ENCODE peak calls at places on chromosomes 7 and 10, in four cellular contexts. Q is GM12891, F is K562, B is GM12878. T is an unnamed sample.

GRCh38 chr10:127303105-127303504 is 106.7 kb upstream of the INSYN2A start:
- DNase-seq in Q (no peak), F (no peak), B (no peak), T (no peak)

GRCh38 chr10:45468110-45468509 is 94.1 kb downstream of the ALOX5 start:
- DNase-seq in Q (no peak), F (no peak), B (no peak), T (no peak)

GRCh38 chr10:106508920-106509319 is 655.6 kb downstream of the SORCS1 start:
- DNase-seq in Q (no peak), F (no peak), B (no peak), T (no peak)

GRCh38 chr10:18238875-18239485 is 98.8 kb downstream of the CACNB2 start:
- DNase-seq in Q (no peak), F (peak), B (no peak), T (no peak)

GRCh38 chr7:42770106-42770505 is 141.8 kb downstream of the C7orf25 start:
- DNase-seq in Q (no peak), F (no peak), B (no peak), T (no peak)

GRCh38 chr10:124025638-124026336 is 67.6 kb downstream of the CHST15 start:
- DNase-seq in Q (no peak), F (peak), B (no peak), T (no peak)

GRCh38 chr7:143900230-143900766 is 1.7 kb downstream of the TCAF1 start:
- DNase-seq in Q (no peak), F (peak), B (no peak), T (no peak)

GRCh38 chr10:99119258-99119748 is 116.3 kb downstream of the HPSE2 start:
- DNase-seq in Q (no peak), F (no peak), B (no peak), T (no peak)

GRCh38 chr10:69389827-69390490 is 26.8 kb downstream of the TACR2 start:
- DNase-seq in Q (no peak), F (peak), B (no peak), T (peak)

GRCh38 chr7:32658034-32658944 is 163.0 kb downstream of the AVL9 start:
- DNase-seq in Q (no peak), F (peak), B (no peak), T (no peak)

GRCh38 chr10:96507044-96507443 is 6.7 kb downstream of the TLL2 start:
- DNase-seq in Q (no peak), F (no peak), B (no peak), T (no peak)

GRCh38 chr7:96311967-96312366 is 9.9 kb downstream of the SLC25A13 start:
- DNase-seq in Q (no peak), F (no peak), B (no peak), T (peak)

GRCh38 chr7:136184719-136185118 is 207.6 kb upstream of the MTPN start:
- DNase-seq in Q (no peak), F (no peak), B (no peak), T (no peak)

GRCh38 chr10:51705774-51706173 is 6.4 kb upstream of the CSTF2T start:
- DNase-seq in Q (no peak), F (no peak), B (no peak), T (no peak)

GRCh38 chr10:11611248-11612003 is at the start of gene USP6NL:
- DNase-seq in Q (peak), F (peak), B (no peak), T (peak)

GRCh38 chr7:16739863-16740622 is 13.5 kb upstream of the TSPAN13 start:
- DNase-seq in Q (no peak), F (peak), B (no peak), T (no peak)

GRCh38 chr10:116109481-116109880 is 163.5 kb downstream of the GFRA1 start:
- DNase-seq in Q (no peak), F (no peak), B (no peak), T (no peak)

DNA sequence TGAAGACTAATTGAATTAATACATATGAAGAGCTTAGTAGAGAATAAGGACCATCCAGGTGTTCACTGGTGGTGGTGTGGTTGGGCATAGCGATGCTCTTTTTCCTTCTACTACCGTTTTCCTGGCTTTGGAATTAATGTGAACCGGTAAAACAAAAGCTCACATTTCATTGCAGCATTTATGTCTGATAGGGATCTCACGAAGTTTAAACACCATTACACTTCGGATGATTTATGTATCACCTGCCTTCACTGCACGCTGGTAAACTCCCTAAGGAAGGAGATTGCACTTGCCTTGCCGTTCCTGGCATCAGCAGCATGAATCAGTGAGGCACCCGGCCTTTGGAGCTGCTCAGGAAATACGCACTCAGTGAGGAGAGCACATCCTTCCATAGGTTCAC is 47.5 kb downstream of the WIPF3 start:
- DNase-seq in Q (no peak), F (no peak), B (no peak), T (no peak)
- TF ChIP-seq POLR2AphosphoS5 in Q (no peak), F (no peak), B (no peak), T (no peak)

GRCh38 chr7:157661611-157661975 is 324.8 kb downstream of the DNAJB6 start:
- DNase-seq in Q (no peak), F (no peak), B (no peak), T (no peak)

GRCh38 chr7:157663061-157663863 is 326.5 kb downstream of the DNAJB6 start:
- DNase-seq in Q (no peak), F (no peak), B (no peak), T (no peak)

GRCh38 chr7:157664034-157664433 is 327.2 kb downstream of the DNAJB6 start:
- DNase-seq in Q (no peak), F (no peak), B (no peak), T (no peak)

GRCh38 chr7:157660971-157661610 is 324.3 kb downstream of the DNAJB6 start:
- DNase-seq in Q (no peak), F (no peak), B (no peak), T (no peak)

GRCh38 chr7:157662110-157662791 is 325.4 kb downstream of the DNAJB6 start:
- DNase-seq in Q (no peak), F (no peak), B (no peak), T (no peak)
- TF ChIP-seq SPI1 in Q (no peak), F (no peak), B (no peak), T (no peak)

GRCh38 chr7:23913016-23913415 is 203.0 kb downstream of the STK31 start:
- DNase-seq in Q (no peak), F (no peak), B (no peak), T (no peak)

GRCh38 chr7:23915196-23915595 is 205.2 kb downstream of the STK31 start:
- DNase-seq in Q (no peak), F (no peak), B (no peak), T (no peak)

DNA sequence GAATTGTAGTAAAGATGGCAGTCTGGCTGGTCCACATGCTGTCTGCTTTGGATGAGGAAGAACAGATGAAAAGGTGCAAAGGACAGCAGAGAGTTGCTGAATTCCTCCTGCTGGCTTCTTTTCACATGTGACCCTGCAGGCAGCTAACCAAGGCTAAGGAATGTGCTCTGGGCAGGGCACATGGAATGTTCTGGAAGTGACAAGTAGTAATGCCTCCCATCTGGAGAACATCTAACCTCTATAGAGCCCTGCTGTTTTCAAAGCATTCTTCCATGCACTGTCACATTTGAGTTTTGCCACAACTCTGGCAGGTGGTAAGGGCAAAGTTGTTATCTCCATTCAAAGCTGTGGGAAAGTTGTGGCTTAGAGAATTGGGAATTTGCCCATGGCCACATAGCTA is 208.8 kb downstream of the STK31 start:
- DNase-seq in Q (no peak), F (no peak), B (no peak), T (no peak)
- TF ChIP-seq POLR2AphosphoS5 in Q (no peak), F (no peak), B (no peak), T (no peak)

DNA sequence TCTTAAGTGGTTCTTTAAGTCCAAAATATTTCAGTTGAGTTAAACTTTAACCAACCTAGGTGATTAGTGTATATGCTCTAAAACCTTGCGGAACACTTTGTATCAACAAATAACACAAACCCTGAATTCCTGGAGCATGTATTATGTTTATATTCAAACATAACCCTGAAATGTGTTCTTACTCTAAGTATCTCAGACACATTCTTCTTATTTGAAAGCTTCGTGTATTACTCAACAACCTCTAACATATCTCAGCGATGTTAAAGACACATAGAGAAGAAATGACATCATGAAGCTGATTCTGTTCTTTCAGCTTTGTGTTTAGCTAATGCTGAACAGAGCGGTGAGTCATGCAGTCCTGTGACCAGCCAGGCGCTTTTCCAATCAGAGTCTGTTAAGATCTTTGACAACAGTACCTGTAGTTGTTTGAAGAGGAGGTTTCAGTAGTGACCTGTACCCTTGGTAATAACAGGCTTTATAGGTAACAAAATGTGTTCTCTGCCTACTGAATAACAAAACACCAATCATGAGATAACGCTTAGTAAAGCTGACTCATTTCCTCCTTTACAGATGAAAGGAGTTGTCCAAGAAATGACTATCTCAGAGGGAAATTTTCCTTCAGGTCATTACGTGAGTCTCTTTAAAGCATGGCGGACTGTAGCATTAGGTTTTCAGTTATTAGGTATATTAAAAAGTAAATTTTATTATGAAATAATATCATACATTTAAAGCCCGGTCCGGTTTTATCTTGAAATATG is 67.3 kb upstream of the KLF6 start:
- DNase-seq in Q (no peak), F (peak), B (peak), T (peak)
- TF ChIP-seq SPI1 in Q (no peak), F (no peak), B (no peak), T (no peak)

GRCh38 chr10:125152646-125153368 is 7.6 kb downstream of the CTBP2 start:
- DNase-seq in Q (no peak), F (no peak), B (no peak), T (no peak)
- TF ChIP-seq POLR2AphosphoS5 in Q (no peak), F (no peak), B (no peak), T (no peak)

DNA sequence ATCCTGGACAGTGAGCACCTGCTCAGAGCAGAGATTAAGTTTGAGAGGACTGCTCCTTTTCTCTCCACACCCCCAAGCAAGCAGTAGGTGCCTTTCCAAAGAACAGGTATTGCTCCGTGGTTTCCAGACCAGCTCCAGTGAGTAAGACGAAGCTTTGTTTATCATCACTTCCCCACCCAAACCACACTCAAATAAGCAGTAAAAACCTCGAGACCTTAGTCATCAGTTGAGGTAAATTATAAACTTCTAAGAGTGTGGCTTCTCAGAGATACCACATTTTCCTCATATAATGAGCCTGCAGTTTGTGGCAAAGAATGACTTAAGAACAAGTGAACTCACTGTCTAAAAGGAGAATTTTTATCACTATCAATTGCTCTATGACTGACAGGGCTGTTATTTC is 50.0 kb upstream of the GRB10 start:
- DNase-seq in Q (no peak), F (no peak), B (no peak), T (no peak)
- TF ChIP-seq SPI1 in Q (no peak), F (no peak), B (no peak), T (no peak)

GRCh38 chr7:6015917-6016652 is 7.0 kb downstream of the AIMP2 start:
- DNase-seq in Q (no peak), F (peak), B (no peak), T (no peak)
- TF ChIP-seq POLR2AphosphoS5 in Q (no peak), F (no peak), B (no peak), T (peak)

GRCh38 chr10:131099028-131099427 is 212.5 kb downstream of the TCERG1L start:
- DNase-seq in Q (no peak), F (no peak), B (no peak), T (no peak)
- TF ChIP-seq SPI1 in Q (no peak), F (no peak), B (no peak), T (no peak)